ENCODE peak calls at places on chromosomes 7 and 10, in nine cellular contexts. V is transverse colon, W is mesendoderm, J is psoas muscle, L is endodermal cell, I is HCT116, Z is adrenal gland, N is left ventricle myocardium inferior, O is lung. D is an unnamed sample.

GRCh38 chr10:132806126-132807061 is 20.4 kb upstream of the NKX6-2 start:
- DNase-seq in V (no peak), W (no peak), J (no peak), L (peak; percentile 46), I (no peak), Z (no peak), N (peak; percentile 9), O (no peak), D (no peak)

GRCh38 chr7:85135931-85136330 is 50.9 kb downstream of the SEMA3D start:
- DNase-seq in V (no peak), W (peak; percentile 32), J (no peak), L (no peak), I (no peak), Z (no peak), N (no peak), O (no peak), D (no peak)

GRCh38 chr10:58868736-58869435 is 307.6 kb upstream of the PHYHIPL start:
- DNase-seq in V (no peak), W (no peak), J (no peak), L (no peak), I (no peak), Z (no peak), N (no peak), O (no peak), D (no peak)

GRCh38 chr10:12423896-12424295 is 74.5 kb downstream of the CAMK1D start:
- DNase-seq in V (no peak), W (no peak), J (no peak), L (no peak), I (no peak), Z (no peak), N (no peak), O (no peak), D (no peak)

GRCh38 chr7:375901-376305 is 85.9 kb downstream of the FOXL3 start:
- DNase-seq in V (peak; percentile 6), W (no peak), J (no peak), L (no peak), I (no peak), Z (no peak), N (no peak), O (no peak), D (peak; percentile 22)

GRCh38 chr10:74738985-74739567 is 87.3 kb upstream of the KAT6B start:
- DNase-seq in V (peak; percentile 43), W (peak; percentile 65), J (no peak), L (peak; percentile 61), I (no peak), Z (peak; percentile 8), N (no peak), O (no peak), D (no peak)

GRCh38 chr10:2886662-2887061 is 180.7 kb upstream of the PFKP start:
- DNase-seq in V (no peak), W (no peak), J (no peak), L (no peak), I (no peak), Z (no peak), N (no peak), O (no peak), D (no peak)

GRCh38 chr7:157686285-157686894 is 349.6 kb downstream of the DNAJB6 start:
- DNase-seq in V (no peak), W (no peak), J (no peak), L (peak; percentile 26), I (no peak), Z (no peak), N (no peak), O (no peak), D (no peak)

GRCh38 chr7:5702876-5703571 is 78.4 kb downstream of the RNF216 start:
- DNase-seq in V (no peak), W (peak; percentile 55), J (no peak), L (no peak), I (peak; percentile 24), Z (peak; percentile 51), N (peak; percentile 61), O (no peak), D (peak; percentile 38)

GRCh38 chr7:39333701-39334100 is 232.5 kb upstream of the YAE1 start:
- DNase-seq in V (no peak), W (no peak), J (no peak), L (no peak), I (no peak), Z (no peak), N (no peak), O (no peak), D (no peak)

GRCh38 chr7:134693256-134693655 is 46.6 kb downstream of the BPGM start:
- DNase-seq in V (no peak), W (no peak), J (peak; percentile 37), L (no peak), I (no peak), Z (no peak), N (no peak), O (no peak), D (no peak)

GRCh38 chr7:20021834-20022233 is 195.3 kb downstream of the MACC1 start:
- DNase-seq in V (no peak), W (no peak), J (no peak), L (no peak), I (no peak), Z (no peak), N (no peak), O (no peak), D (no peak)

GRCh38 chr10:123392182-123392930 is 238.2 kb downstream of the BUB3 start:
- DNase-seq in V (no peak), W (no peak), J (no peak), L (peak; percentile 12), I (no peak), Z (no peak), N (no peak), O (no peak), D (no peak)

GRCh38 chr10:86266446-86267242 is 100.0 kb downstream of the GRID1 start:
- DNase-seq in V (no peak), W (no peak), J (no peak), L (peak; percentile 38), I (no peak), Z (no peak), N (no peak), O (no peak), D (no peak)

GRCh38 chr7:2169923-2170575 is 62.7 kb downstream of the MAD1L1 start:
- DNase-seq in V (no peak), W (no peak), J (no peak), L (no peak), I (no peak), Z (no peak), N (no peak), O (no peak), D (no peak)

GRCh38 chr10:132306341-132306685 is 1.4 kb downstream of the STK32C start:
- DNase-seq in V (no peak), W (no peak), J (no peak), L (no peak), I (no peak), Z (no peak), N (no peak), O (no peak), D (no peak)

DNA sequence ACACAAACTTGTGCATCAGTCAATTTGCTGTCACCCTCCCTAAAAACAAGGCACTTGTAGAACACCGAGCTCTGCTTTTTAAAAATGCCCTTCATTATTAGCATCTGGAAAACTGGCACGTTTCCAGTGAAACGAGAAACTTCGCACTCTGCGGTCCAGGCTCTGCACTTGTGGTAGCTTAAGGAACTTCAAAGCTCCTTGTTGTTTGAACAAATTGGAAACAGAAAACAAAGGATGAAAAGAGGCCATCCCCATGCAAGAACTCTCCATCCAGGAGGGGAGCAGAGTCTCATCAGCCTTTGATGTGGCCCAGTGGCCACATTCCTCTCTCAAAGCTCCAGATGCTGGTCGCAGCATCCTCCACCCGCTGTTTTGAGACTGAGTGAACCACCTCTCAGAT is 105.0 kb downstream of the C10orf90 start:
- DNase-seq in V (no peak), W (no peak), J (no peak), L (peak; percentile 33), I (no peak), Z (no peak), N (no peak), O (no peak), D (no peak)
- H3K27ac ChIP-seq in V (no peak overlapping the region), W (no peak overlapping the region), J (no peak overlapping the region), L (no peak overlapping the region), I (no peak overlapping the region), Z (no peak overlapping the region), N (no peak overlapping the region), O (no peak overlapping the region), D (peak overlapping the region; percentile 84)

GRCh38 chr7:52053525-52053924 is 736.9 kb upstream of the COBL start:
- DNase-seq in V (no peak), W (no peak), J (no peak), L (no peak), I (no peak), Z (no peak), N (no peak), O (no peak), D (no peak)
- H3K27ac ChIP-seq in V (no peak overlapping the region), W (no peak overlapping the region), J (no peak overlapping the region), L (no peak overlapping the region), I (no peak overlapping the region), Z (no peak overlapping the region), N (no peak overlapping the region), O (no peak overlapping the region), D (no peak overlapping the region)

GRCh38 chr7:149873074-149873967 is 448 bp upstream of the ATP6V0E2 start:
- DNase-seq in V (peak; percentile 96), W (peak; percentile 92), J (peak; percentile 97), L (peak; percentile 97), I (peak; percentile 78), Z (peak; percentile 97), N (peak; percentile 97), O (peak; percentile 93), D (peak; percentile 92)
- H3K27ac ChIP-seq in V (peak overlapping the region; percentile 90), W (no peak overlapping the region), J (peak overlapping the region; percentile 86), L (no peak overlapping the region), I (peak overlapping the region; percentile 60), Z (peak overlapping the region; percentile 88), N (peak overlapping the region; percentile 98), O (peak overlapping the region; percentile 87), D (peak overlapping the region; percentile 94)

GRCh38 chr10:44934416-44935200 is 23.5 kb downstream of the TMEM72 start:
- DNase-seq in V (no peak), W (no peak), J (no peak), L (no peak), I (no peak), Z (peak; percentile 72), N (no peak), O (no peak), D (peak; percentile 37)
- H3K27ac ChIP-seq in V (peak overlapping the region; percentile 43), W (no peak overlapping the region), J (peak overlapping the region; percentile 41), L (no peak overlapping the region), I (no peak overlapping the region), Z (no peak overlapping the region), N (peak overlapping the region; percentile 70), O (no peak overlapping the region), D (peak overlapping the region; percentile 75)

DNA sequence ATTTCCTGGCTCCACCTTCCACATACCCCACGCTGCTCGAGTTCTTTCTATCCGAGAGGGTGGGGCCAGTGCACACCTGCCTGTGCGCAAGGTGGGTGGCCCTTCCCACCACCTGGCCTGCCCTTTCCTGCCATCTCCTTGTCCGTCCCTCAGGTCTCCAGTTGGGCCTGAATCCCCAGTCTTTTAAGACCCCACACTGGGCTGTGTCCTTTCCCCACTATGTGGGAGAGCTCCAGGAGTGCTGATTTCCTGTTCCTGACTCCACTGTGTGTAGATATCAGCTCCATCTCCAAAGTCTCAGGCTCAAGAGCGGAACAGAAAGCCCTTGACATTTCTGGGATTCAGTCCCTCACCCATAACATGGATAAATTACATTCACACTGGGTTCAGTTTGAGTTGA is 20.1 kb downstream of the LHPP start:
- DNase-seq in V (no peak), W (no peak), J (no peak), L (no peak), I (no peak), Z (no peak), N (no peak), O (no peak), D (no peak)
- H3K27ac ChIP-seq in V (no peak overlapping the region), W (no peak overlapping the region), J (no peak overlapping the region), L (no peak overlapping the region), I (no peak overlapping the region), Z (no peak overlapping the region), N (no peak overlapping the region), O (no peak overlapping the region), D (no peak overlapping the region)

D was measured in dorsolateral prefrontal cortex.